ENCODE peak calls at places on chromosome 1, in seven cellular contexts. Q is heart left ventricle, W is adrenal gland, M is upper lobe of left lung, R is body of pancreas, D is right lobe of liver, P is uterus. C is an unnamed sample.

GRCh38 chr1:185969524-185969991 is 235.4 kb downstream of the HMCN1 start:
- DNase-seq in Q (no peak), W (no peak), M (no peak), R (no peak), D (no peak), P (no peak), C (no peak)

GRCh38 chr1:27959792-27960603 is at the start of gene XKR8:
- DNase-seq in Q (peak; percentile 86), W (peak; percentile 77), M (peak; percentile 90), R (peak; percentile 83), D (peak; percentile 90), P (peak; percentile 68), C (peak; percentile 74)

GRCh38 chr1:156823210-156823790 is 6.7 kb upstream of the SH2D2A start:
- DNase-seq in Q (no peak), W (no peak), M (no peak), R (no peak), D (no peak), P (no peak), C (no peak)

GRCh38 chr1:56958526-56958925 is 7.3 kb downstream of the C8B start:
- DNase-seq in Q (no peak), W (peak; percentile 14), M (no peak), R (no peak), D (no peak), P (no peak), C (no peak)

GRCh38 chr1:11101347-11101746 is 1.7 kb upstream of the EXOSC10 start:
- DNase-seq in Q (no peak), W (no peak), M (no peak), R (no peak), D (no peak), P (no peak), C (no peak)

GRCh38 chr1:200328379-200328778 is 81.5 kb downstream of the ZNF281 start:
- DNase-seq in Q (no peak), W (no peak), M (no peak), R (no peak), D (no peak), P (no peak), C (no peak)

GRCh38 chr1:87584603-87585002 is 255.9 kb downstream of the LMO4 start:
- DNase-seq in Q (no peak), W (no peak), M (no peak), R (no peak), D (no peak), P (no peak), C (no peak)

GRCh38 chr1:117110774-117111173 is 10.8 kb downstream of the TRIM45 start:
- DNase-seq in Q (no peak), W (no peak), M (no peak), R (no peak), D (no peak), P (no peak), C (no peak)

GRCh38 chr1:6033986-6034749 is 11.5 kb upstream of the KCNAB2 start:
- DNase-seq in Q (peak; percentile 58), W (peak; percentile 55), M (peak; percentile 51), R (peak; percentile 54), D (no peak), P (no peak), C (peak; percentile 54)

GRCh38 chr1:20047058-20047457 is 22.9 kb upstream of the PLA2G5 start:
- DNase-seq in Q (no peak), W (no peak), M (no peak), R (no peak), D (no peak), P (no peak), C (no peak)

GRCh38 chr1:93021539-93022134 is 57.4 kb upstream of the MTF2 start:
- DNase-seq in Q (no peak), W (no peak), M (no peak), R (no peak), D (no peak), P (no peak), C (no peak)

GRCh38 chr1:45340816-45341215 is 576 bp upstream of the MUTYH start:
- DNase-seq in Q (no peak), W (no peak), M (no peak), R (no peak), D (no peak), P (no peak), C (no peak)

GRCh38 chr1:3590145-3590768 is 21.1 kb downstream of the MEGF6 start:
- DNase-seq in Q (no peak), W (no peak), M (peak; percentile 73), R (no peak), D (no peak), P (no peak), C (no peak)

GRCh38 chr1:96281491-96281890 is 440.1 kb upstream of the PTBP2 start:
- DNase-seq in Q (no peak), W (no peak), M (no peak), R (no peak), D (no peak), P (no peak), C (no peak)

GRCh38 chr1:19239876-19240275 is 11.4 kb downstream of the EMC1 start:
- DNase-seq in Q (no peak), W (no peak), M (no peak), R (no peak), D (no peak), P (no peak), C (no peak)

GRCh38 chr1:40014253-40014706 is 26.2 kb upstream of the CAP1 start:
- DNase-seq in Q (no peak), W (no peak), M (no peak), R (no peak), D (no peak), P (no peak), C (no peak)

GRCh38 chr1:71019248-71019647 is 28.4 kb downstream of the PTGER3 start:
- DNase-seq in Q (no peak), W (no peak), M (no peak), R (no peak), D (no peak), P (no peak), C (no peak)

GRCh38 chr1:85628791-85629531 is 48.4 kb downstream of the CCN1 start:
- DNase-seq in Q (peak; percentile 42), W (no peak), M (peak; percentile 69), R (peak; percentile 39), D (peak; percentile 90), P (no peak), C (no peak)
- H3K27ac ChIP-seq in Q (peak overlapping the region; percentile 23), W (no peak overlapping the region), M (peak overlapping the region; percentile 67), R (peak overlapping the region; percentile 44), D (peak overlapping the region; percentile 83), P (no peak overlapping the region), C (no peak overlapping the region)

GRCh38 chr1:178724386-178724733 is 684 bp upstream of the RALGPS2 start:
- DNase-seq in Q (no peak), W (no peak), M (no peak), R (no peak), D (no peak), P (no peak), C (no peak)
- TF ChIP-seq POLR2A in Q (no peak), W (no peak), M (no peak), R (no peak), D (no peak), P (no peak), C (no peak)

DNA sequence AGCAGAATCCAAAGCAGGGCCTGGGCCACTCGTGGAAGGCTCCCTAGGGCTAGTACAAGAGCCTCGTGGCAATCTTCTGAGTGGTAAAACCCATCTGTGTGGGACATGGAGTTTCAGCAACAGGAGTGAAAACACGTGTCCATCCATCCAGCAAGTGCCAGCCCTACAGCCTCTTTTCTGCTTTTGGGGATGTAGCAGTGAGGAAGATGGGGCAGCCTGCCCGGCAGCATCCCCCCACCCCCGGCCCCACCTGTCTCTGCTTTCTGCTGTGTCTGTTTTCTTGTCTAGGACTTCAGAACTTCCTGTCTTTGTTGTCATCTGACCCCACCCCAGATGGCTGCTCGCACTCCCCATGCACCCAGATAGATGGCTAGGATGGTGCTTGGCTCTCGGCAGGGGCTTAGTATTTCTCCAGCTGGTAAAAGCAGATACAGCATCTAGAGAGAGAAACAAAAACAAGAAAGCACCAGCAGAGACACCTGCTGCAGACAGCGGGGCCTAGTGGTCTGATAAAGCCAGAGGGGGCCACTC is 1.5 kb downstream of the CPTP start:
- DNase-seq in Q (no peak), W (no peak), M (no peak), R (no peak), D (no peak), P (no peak), C (no peak)
- H3K27ac ChIP-seq in Q (peak overlapping the region; percentile 92), W (no peak overlapping the region), M (no peak overlapping the region), R (peak overlapping the region; percentile 91), D (no peak overlapping the region), P (no peak overlapping the region), C (no peak overlapping the region)

GRCh38 chr1:165631403-165632151 is 543 bp downstream of the MGST3 start:
- DNase-seq in Q (peak; percentile 51), W (peak; percentile 75), M (peak; percentile 67), R (peak; percentile 51), D (peak; percentile 54), P (peak; percentile 59), C (peak; percentile 58)
- TF ChIP-seq POLR2A in Q (no peak), W (peak; percentile 35), M (no peak), R (peak; percentile 14), D (no peak), P (peak; percentile 20), C (no peak)

GRCh38 chr1:17591814-17592430 is 52.4 kb downstream of the ARHGEF10L start:
- DNase-seq in Q (no peak), W (no peak), M (no peak), R (no peak), D (peak; percentile 95), P (no peak), C (no peak)
- H3K27ac ChIP-seq in Q (no peak overlapping the region), W (no peak overlapping the region), M (no peak overlapping the region), R (no peak overlapping the region), D (peak overlapping the region; percentile 34), P (no peak overlapping the region), C (no peak overlapping the region)

C was measured in ovary.